ENCODE peak calls at places on chromosomes 2 and 18, in five cellular contexts. O, D, Z, C and V are unnamed samples. For H3K4me1 and H3F3A, the result is how much of the 10 kb centered on the place peaks cover.

GRCh38 chr18:50286391-50287027 is 983 bp downstream of the CXXC1 start:
- DNase-seq in O (peak), C (peak), D (no peak), Z (peak), V (peak)

GRCh38 chr18:33923980-33924379 is 300.7 kb downstream of the NOL4 start:
- DNase-seq in Z (no peak), O (peak), D (no peak), C (no peak), V (no peak)

GRCh38 chr2:84925724-84926376 is 20.4 kb downstream of the TMSB10 start:
- DNase-seq in C (peak), D (peak), O (peak), Z (peak), V (peak)

GRCh38 chr2:100852999-100853908 is 33.3 kb downstream of the NPAS2 start:
- DNase-seq in O (no peak), Z (peak), C (peak), D (no peak), V (no peak)

GRCh38 chr2:30209227-30209626 is 22.1 kb upstream of the LBH start:
- DNase-seq in O (no peak), C (no peak), Z (no peak), D (no peak), V (no peak)

GRCh38 chr2:159093496-159093895 is 125.1 kb downstream of the TANC1 start:
- DNase-seq in C (no peak), O (no peak), D (no peak), Z (no peak), V (no peak)

GRCh38 chr2:189579585-189579984 is 1.0 kb downstream of the SLC40A1 start:
- DNase-seq in Z (no peak), C (no peak), D (no peak), O (no peak), V (no peak)

GRCh38 chr18:12015697-12016062 is 34.4 kb downstream of the IMPA2 start:
- DNase-seq in D (no peak), O (no peak), Z (peak), C (no peak), V (no peak)

GRCh38 chr2:113826346-113827285 is 63.3 kb upstream of the ACTR3 start:
- DNase-seq in D (no peak), C (peak), O (no peak), Z (no peak), V (peak)

GRCh38 chr2:98088261-98088660 is 1.3 kb downstream of the VWA3B start:
- DNase-seq in C (no peak), D (no peak), O (no peak), Z (no peak), V (no peak)

GRCh38 chr2:192230864-192231453 is 36.2 kb upstream of the TMEFF2 start:
- DNase-seq in C (peak), D (no peak), Z (no peak), O (no peak), V (peak)

GRCh38 chr2:198710562-198710961 is 747.2 kb downstream of the SATB2 start:
- DNase-seq in C (no peak), Z (no peak), D (no peak), O (no peak), V (no peak)

GRCh38 chr18:36127866-36128845 is 984 bp downstream of the SLC39A6 start:
- DNase-seq in C (peak), Z (peak), O (peak), D (no peak), V (peak)

GRCh38 chr2:192254444-192254843 is 59.7 kb upstream of the TMEFF2 start:
- DNase-seq in C (no peak), D (no peak), Z (no peak), O (no peak), V (no peak)

GRCh38 chr2:128356127-128356526 is 37.5 kb upstream of the HS6ST1 start:
- DNase-seq in O (no peak), D (no peak), Z (no peak), C (no peak), V (no peak)

GRCh38 chr2:66432801-66433694 is 1.9 kb upstream of the MEIS1 start:
- DNase-seq in D (peak), O (peak), Z (peak), C (peak), V (peak)

GRCh38 chr2:72778410-72778809 is 47.4 kb downstream of the EXOC6B start:
- DNase-seq in C (no peak), D (no peak), O (no peak), Z (peak), V (no peak)

GRCh38 chr2:79453918-79454317 is 58.9 kb upstream of the CTNNA2 start:
- DNase-seq in Z (no peak), C (peak), D (no peak), O (no peak), V (peak)

GRCh38 chr2:46643493-46643892 is 164.1 kb downstream of the TMEM247 start:
- DNase-seq in O (no peak), D (peak), Z (no peak), C (no peak), V (no peak)

GRCh38 chr2:239259173-239259572 is 141.6 kb downstream of the HDAC4 start:
- DNase-seq in O (no peak), D (no peak), Z (no peak), C (no peak), V (no peak)

GRCh38 chr2:26521054-26521912 is 43.4 kb upstream of the OTOF start:
- DNase-seq in O (peak), C (peak), D (peak), Z (peak), V (peak)

GRCh38 chr18:57352761-57353136 is 392 bp downstream of the ST8SIA3 start:
- DNase-seq in O (peak), Z (no peak), D (no peak), C (peak), V (peak)

GRCh38 chr2:208311954-208312353 is 45.9 kb downstream of the PIKFYVE start:
- DNase-seq in C (no peak), D (no peak), Z (no peak), O (no peak), V (no peak)

GRCh38 chr2:68357608-68358337 is 7.3 kb upstream of the PLEK start:
- DNase-seq in D (peak), O (peak), C (peak), Z (peak), V (peak)
- H2AFZ ChIP-seq in D (peak), O (no peak), C (peak), Z (peak), V (peak)

GRCh38 chr2:160294889-160295288 is 94.8 kb upstream of the ITGB6 start:
- DNase-seq in C (no peak), D (no peak), O (no peak), Z (no peak), V (no peak)

GRCh38 chr2:160294339-160294803 is 94.3 kb upstream of the ITGB6 start:
- DNase-seq in O (no peak), D (no peak), Z (peak), C (no peak), V (no peak)

GRCh38 chr2:160292225-160292624 is 92.2 kb upstream of the ITGB6 start:
- DNase-seq in Z (peak), O (no peak), D (no peak), C (no peak), V (no peak)

GRCh38 chr2:160291382-160291781 is 91.3 kb upstream of the ITGB6 start:
- DNase-seq in D (no peak), O (no peak), C (no peak), Z (no peak), V (no peak)

DNA sequence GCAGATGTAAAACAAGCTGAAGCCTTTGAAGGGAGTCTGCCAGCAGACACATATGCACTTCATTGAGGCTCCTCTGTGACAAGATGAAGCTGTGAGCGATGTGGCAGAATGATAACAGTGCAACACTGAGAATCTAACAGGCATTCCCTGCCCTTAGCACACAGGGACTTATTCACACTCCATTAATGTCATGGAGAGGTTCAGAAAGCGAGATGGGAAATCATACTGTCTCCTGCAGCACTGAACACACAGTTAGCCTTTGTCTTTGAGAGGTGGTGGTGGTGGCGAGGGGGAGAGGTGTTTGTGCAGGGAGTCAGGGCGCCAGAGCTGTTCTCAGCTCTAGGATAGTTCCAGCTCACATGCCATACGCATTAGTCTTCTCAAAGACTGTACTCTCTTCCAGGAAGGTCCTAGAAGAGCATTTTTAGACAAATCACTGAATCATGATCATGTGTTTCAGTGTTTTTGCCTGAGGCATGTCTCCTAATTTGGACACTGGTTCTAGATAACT is 93.4 kb upstream of the ITGB6 start:
- DNase-seq in Z (peak), C (no peak), O (peak), D (no peak), V (no peak)
- H3K4me1 ChIP-seq in Z (under half), C (under half), O (under half), D (under half), V (under half)

DNA sequence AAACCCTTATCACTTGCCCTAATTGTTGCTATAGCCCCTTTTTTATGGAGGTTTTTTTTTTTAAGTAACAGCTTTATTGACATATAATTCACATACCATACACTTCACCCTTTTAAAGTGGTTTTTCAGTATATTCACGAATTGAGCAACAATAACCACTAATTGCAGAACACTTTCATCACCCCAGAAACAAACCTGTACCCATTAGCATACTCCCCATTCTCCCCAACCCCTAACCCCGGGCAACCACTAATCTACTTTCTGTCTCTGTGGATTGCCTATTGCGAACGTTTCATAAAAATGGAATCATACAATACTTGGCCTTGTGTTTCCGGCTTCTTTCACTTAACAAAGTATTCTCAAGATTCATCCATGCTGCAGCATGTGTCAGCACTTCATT is 213.6 kb downstream of the ATAD2B start:
- DNase-seq in D (no peak), C (no peak), Z (no peak), O (no peak), V (no peak)
- H3F3A ChIP-seq in D (under half), C (under half), Z (under half), O (under half), V (under half)

GRCh38 chr2:65372619-65373018 is 59.8 kb downstream of the SPRED2 start:
- DNase-seq in C (no peak), O (no peak), D (no peak), Z (peak), V (no peak)

GRCh38 chr2:65375723-65376122 is 56.7 kb downstream of the SPRED2 start:
- DNase-seq in C (no peak), O (no peak), Z (no peak), D (no peak), V (no peak)

GRCh38 chr2:65374999-65375398 is 57.4 kb downstream of the SPRED2 start:
- DNase-seq in D (no peak), C (no peak), Z (no peak), O (no peak), V (no peak)

GRCh38 chr2:65373365-65373918 is 59.0 kb downstream of the SPRED2 start:
- DNase-seq in Z (peak), D (no peak), O (no peak), C (no peak), V (no peak)

GRCh38 chr2:65374555-65374954 is 57.8 kb downstream of the SPRED2 start:
- DNase-seq in Z (peak), O (no peak), C (no peak), D (peak), V (no peak)
- H2AFZ ChIP-seq in Z (no peak), O (no peak), C (no peak), D (no peak), V (no peak)

GRCh38 chr2:196924051-196924450 is 2.5 kb downstream of the PGAP1 start:
- DNase-seq in O (no peak), D (no peak), Z (no peak), C (no peak), V (no peak)
- H3K4me1 ChIP-seq in O (under half), D (under half), Z (under half), C (under half), V (under half)

DNA sequence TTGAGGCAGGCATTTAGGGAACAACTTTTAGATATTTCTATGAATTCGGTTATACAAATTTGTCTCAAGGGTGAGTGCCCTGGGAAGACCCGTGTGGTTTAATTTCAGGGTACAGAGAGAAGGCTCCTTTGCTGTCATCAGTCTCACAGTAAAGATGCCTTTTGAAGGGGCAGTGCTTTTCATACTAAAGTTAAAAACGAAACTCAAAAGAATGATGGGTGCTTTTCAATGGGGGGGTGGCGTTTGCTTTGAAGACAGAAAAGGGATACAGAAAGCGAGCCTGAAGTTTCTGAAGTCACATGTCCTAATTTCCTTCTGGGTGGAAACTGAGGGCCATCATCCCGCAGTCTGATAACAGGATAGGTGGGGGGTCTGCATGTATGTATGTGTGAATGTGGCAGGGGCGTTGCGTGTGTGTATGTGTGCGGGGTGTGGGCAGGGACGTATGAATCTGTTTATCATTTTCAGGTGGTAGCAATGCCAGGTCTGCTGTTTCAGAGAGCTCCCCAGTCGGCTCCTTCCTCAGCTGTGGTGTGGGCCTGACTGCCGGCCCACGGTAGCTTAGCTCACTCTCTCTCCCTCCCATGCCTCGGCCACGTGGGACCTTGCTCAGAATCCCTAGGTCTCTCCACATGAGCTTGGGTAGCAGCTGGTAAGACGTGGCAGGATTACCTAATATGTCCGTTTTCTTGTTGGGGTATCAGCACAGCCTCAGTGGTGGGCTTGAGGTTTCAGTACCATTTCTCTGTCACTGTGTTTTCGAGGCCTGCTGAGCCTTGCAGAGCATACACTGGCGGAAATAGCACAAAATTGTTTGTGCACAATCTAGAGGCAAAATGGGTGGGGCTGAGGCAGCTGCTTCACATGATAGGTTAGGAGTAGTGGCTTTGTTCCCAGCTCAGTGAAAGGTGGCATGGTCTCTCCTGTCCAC is 32.7 kb downstream of the ARHGAP25 start:
- DNase-seq in C (no peak), Z (no peak), O (no peak), D (peak), V (no peak)
- H3F3A ChIP-seq in C (under half), Z (under half), O (under half), D (under half), V (under half)